ENCODE peak calls at places on chromosomes 12 and 14, in seven cellular contexts. I is neural progenitor cell, Z is choroid plexus epithelial cell, G is prostate gland, F is Peyer's patch, P is AG10803, Q is mammary epithelial cell. M is an unnamed sample.
A peak's percentile ranks its signal among the peaks of the same experiment; 100 is the strongest.

GRCh38 chr12:64584173-64584555 is 26.1 kb upstream of the RASSF3 start:
- DNase-seq in Q (no peak), I (no peak), Z (no peak), P (no peak), F (no peak), G (no peak), M (no peak)

GRCh38 chr14:49052516-49052915 is 533.7 kb downstream of the RPS29 start:
- DNase-seq in Q (no peak), Z (no peak), I (no peak), F (no peak), P (peak; percentile 56), G (no peak), M (peak; percentile 28)

GRCh38 chr12:57479043-57479375 is 657 bp downstream of the ARHGAP9 start:
- DNase-seq in Q (no peak), I (no peak), Z (no peak), F (no peak), P (no peak), G (no peak), M (no peak)

GRCh38 chr14:77087631-77088030 is 10.4 kb upstream of the CIPC start:
- DNase-seq in P (no peak), Q (no peak), F (no peak), I (no peak), G (no peak), Z (no peak), M (no peak)

GRCh38 chr14:64952598-64953309 is 10.2 kb upstream of the GPX2 start:
- DNase-seq in Q (no peak), I (peak; percentile 26), Z (peak; percentile 61), F (no peak), G (no peak), P (no peak), M (no peak)

GRCh38 chr14:75427482-75428229 is at the start of gene JDP2:
- DNase-seq in I (peak; percentile 89), P (peak; percentile 86), F (peak; percentile 93), Z (peak; percentile 79), G (peak; percentile 83), Q (peak; percentile 26), M (no peak)

GRCh38 chr12:2094597-2094996 is 41.8 kb downstream of the CACNA1C start:
- DNase-seq in G (no peak), I (no peak), Z (no peak), F (no peak), Q (no peak), P (peak; percentile 45), M (no peak)

GRCh38 chr12:27382126-27382795 is 49.6 kb downstream of the BMAL2 start:
- DNase-seq in Z (peak; percentile 11), I (no peak), F (no peak), G (no peak), P (peak; percentile 79), Q (no peak), M (peak; percentile 75)

GRCh38 chr12:47722136-47722834 is 3.0 kb downstream of the ENDOU start:
- DNase-seq in F (peak; percentile 31), Z (no peak), I (no peak), G (no peak), P (no peak), Q (no peak), M (no peak)

GRCh38 chr12:27551172-27551840 is 27.3 kb downstream of the PPFIBP1 start:
- DNase-seq in Q (no peak), G (no peak), P (no peak), F (no peak), Z (no peak), I (no peak), M (no peak)

GRCh38 chr14:66610154-66610563 is 102.2 kb downstream of the GPHN start:
- DNase-seq in Z (peak; percentile 53), F (no peak), I (peak; percentile 6), P (no peak), Q (no peak), G (no peak), M (no peak)

GRCh38 chr14:91929700-91930099 is 17.8 kb downstream of the FBLN5 start:
- DNase-seq in P (peak; percentile 55), Z (peak; percentile 33), I (no peak), F (no peak), G (no peak), Q (no peak), M (no peak)

GRCh38 chr14:91018465-91018864 is 42.0 kb downstream of the RPS6KA5 start:
- DNase-seq in G (no peak), I (no peak), Z (no peak), F (no peak), Q (no peak), P (no peak), M (no peak)

GRCh38 chr12:120134307-120134980 is 17.9 kb upstream of the RAB35 start:
- DNase-seq in Q (no peak), G (no peak), F (peak; percentile 39), I (no peak), Z (no peak), P (no peak), M (no peak)

GRCh38 chr14:101215936-101216335 is 312.4 kb upstream of the RTL1 start:
- DNase-seq in G (no peak), I (peak; percentile 0), F (peak; percentile 22), P (no peak), Q (no peak), Z (no peak), M (no peak)

GRCh38 chr12:6700646-6701051 is at the start of gene PIANP:
- DNase-seq in P (peak; percentile 16), Q (no peak), Z (peak; percentile 31), I (peak; percentile 74), G (no peak), F (peak; percentile 57), M (no peak)

GRCh38 chr12:69056743-69057515 is 124.0 kb upstream of the CPM start:
- DNase-seq in P (peak; percentile 93), Z (peak; percentile 69), F (no peak), Q (no peak), G (no peak), I (no peak), M (peak; percentile 57)

GRCh38 chr12:84974177-84974815 is 61.7 kb upstream of the SLC6A15 start:
- DNase-seq in Z (no peak), F (no peak), G (no peak), P (no peak), I (no peak), Q (no peak), M (peak; percentile 19)
- H3K4me3 ChIP-seq in Z (no peak overlapping the region), F (no peak overlapping the region), G (no peak overlapping the region), P (no peak overlapping the region), I (no peak overlapping the region), Q (no peak overlapping the region), M (no peak overlapping the region)

DNA sequence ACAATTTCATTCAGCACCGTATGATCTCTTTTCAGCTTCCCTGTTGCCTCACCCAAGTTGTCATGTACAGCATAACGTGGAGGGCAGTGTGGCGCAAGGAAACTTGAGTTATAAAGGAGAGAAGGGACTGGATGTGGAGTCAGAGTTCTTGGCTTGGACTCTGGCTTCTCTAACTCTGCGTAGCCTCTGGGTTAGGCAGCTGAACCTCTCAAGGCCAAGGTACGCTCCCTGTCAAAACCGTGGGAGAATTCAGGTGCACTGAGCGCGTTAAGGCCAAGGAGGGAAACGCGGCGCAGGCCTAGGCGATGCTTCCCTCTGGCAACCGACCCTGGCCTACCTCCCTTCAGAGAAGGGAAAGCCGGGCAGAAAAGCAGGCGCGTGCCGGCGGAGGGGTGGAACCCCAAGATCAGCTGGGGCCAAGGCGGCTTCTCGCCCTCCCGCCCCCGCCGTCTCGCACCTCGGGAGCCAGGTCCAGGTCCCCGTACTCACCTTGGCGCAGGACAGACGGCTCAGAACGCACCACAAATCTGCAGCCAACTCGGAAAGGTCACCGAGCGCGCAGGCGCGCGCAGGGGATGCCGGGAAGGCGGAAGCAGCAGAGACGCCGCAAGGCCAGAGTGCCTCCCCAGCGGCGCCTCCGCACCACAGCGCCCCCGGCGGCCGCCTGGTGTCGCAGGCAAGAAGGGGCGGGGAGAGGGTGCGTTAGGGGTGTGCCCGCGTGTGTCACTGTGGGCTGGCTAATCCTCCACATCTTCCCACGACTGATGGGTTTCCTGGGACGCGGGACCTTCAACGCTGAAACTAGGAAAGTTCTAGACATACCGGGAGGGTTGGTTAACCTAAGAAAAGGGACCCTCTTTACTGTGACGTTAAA is 7.0 kb upstream of the TDRD9 start:
- DNase-seq in F (peak; percentile 97), P (peak; percentile 89), Q (peak; percentile 92), G (peak; percentile 86), I (peak; percentile 95), Z (peak; percentile 94), M (peak; percentile 69)
- H3K4me3 ChIP-seq in F (peak overlapping the region; percentile 97), P (peak overlapping the region; percentile 100), Q (peak overlapping the region; percentile 80), G (peak overlapping the region; percentile 68), I (peak overlapping the region; percentile 98), Z (peak overlapping the region; percentile 69), M (peak overlapping the region; percentile 74)

GRCh38 chr12:112978163-112979081 is at the start of gene OAS2:
- DNase-seq in P (peak; percentile 84), Z (peak; percentile 83), Q (peak; percentile 71), I (peak; percentile 14), G (peak; percentile 63), F (peak; percentile 61), M (no peak)
- H3K4me3 ChIP-seq in P (peak within 1 kb of the TSS; percentile 62), Z (peak within 1 kb of the TSS; percentile 57), Q (peak within 1 kb of the TSS; percentile 34), I (no peak within 1 kb of the TSS), G (peak within 1 kb of the TSS; percentile 19), F (peak within 1 kb of the TSS; percentile 52), M (peak within 1 kb of the TSS; percentile 5)

GRCh38 chr12:39575498-39575875 is 44.1 kb downstream of the ABCD2 start:
- DNase-seq in Z (no peak), F (no peak), P (no peak), Q (no peak), G (no peak), I (no peak), M (no peak)
- H3K4me3 ChIP-seq in Z (no peak overlapping the region), F (no peak overlapping the region), P (no peak overlapping the region), Q (no peak overlapping the region), G (no peak overlapping the region), I (no peak overlapping the region), M (no peak overlapping the region)

DNA sequence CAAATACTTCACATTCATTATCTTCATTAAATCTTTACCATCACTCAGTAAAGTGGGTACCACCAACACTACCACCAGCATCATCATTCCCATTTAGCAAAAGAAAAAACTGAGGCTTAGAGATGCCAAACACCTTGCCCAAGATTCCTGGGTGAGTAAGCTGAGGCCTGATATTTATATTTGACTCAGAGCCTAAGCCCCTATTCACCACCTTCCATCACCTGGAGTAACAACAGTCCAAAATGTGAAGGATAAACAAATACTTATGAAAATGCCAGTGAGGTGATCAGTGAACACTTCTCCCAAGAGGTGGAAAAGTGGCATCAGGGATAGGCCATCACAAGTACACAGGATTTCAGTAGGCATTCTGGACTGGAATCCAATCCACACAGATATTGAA is 3.7 kb downstream of the SLC38A1 start:
- DNase-seq in I (no peak), G (no peak), F (no peak), Q (no peak), P (no peak), Z (no peak), M (no peak)
- H3K4me3 ChIP-seq in I (peak overlapping the region; percentile 91), G (no peak overlapping the region), F (no peak overlapping the region), Q (peak overlapping the region; percentile 24), P (no peak overlapping the region), Z (no peak overlapping the region), M (no peak overlapping the region)

M was measured in skeletal muscle cell.